ENCODE peak calls at places on chromosomes 1 and 21, in seven cellular contexts. O is NCI-H1105; N is H4; G is H7; H is PC-9; X is central memory CD4-positive, alpha-beta T cell; A is stimulated activated CD4-positive, alpha-beta T cell treated with anti-CD3 and anti-CD28 coated beads, TNF-alpha, amount 100 ng/mL, for 1 hour. T is an unnamed sample.

GRCh38 chr1:29292344-29292743 is 56.0 kb downstream of the PTPRU start:
- DNase-seq in A (no peak), O (no peak), G (no peak), X (no peak), N (no peak), H (no peak), T (no peak)

GRCh38 chr1:31532114-31532644 is 44.1 kb upstream of the TINAGL1 start:
- DNase-seq in H (no peak), X (no peak), O (no peak), N (no peak), G (no peak), A (no peak), T (no peak)

GRCh38 chr1:175902281-175902680 is 158.9 kb upstream of the TNR start:
- DNase-seq in N (no peak), H (no peak), G (no peak), X (no peak), A (no peak), O (no peak), T (no peak)

GRCh38 chr1:152182942-152183341 is 23.9 kb upstream of the RPTN start:
- DNase-seq in G (no peak), O (no peak), A (no peak), H (peak; percentile 45), N (peak; percentile 69), X (no peak), T (no peak)

GRCh38 chr1:228211091-228211870 is 3.4 kb downstream of the OBSCN start:
- DNase-seq in X (no peak), H (no peak), A (no peak), O (no peak), G (peak; percentile 48), N (no peak), T (no peak)

GRCh38 chr21:28337319-28337718 is 655.4 kb downstream of the LTN1 start:
- DNase-seq in H (no peak), N (peak; percentile 59), G (no peak), A (no peak), O (no peak), X (no peak), T (peak; percentile 26)

GRCh38 chr1:29365906-29366670 is 129.8 kb downstream of the PTPRU start:
- DNase-seq in O (no peak), G (no peak), H (no peak), A (no peak), N (no peak), X (no peak), T (no peak)

GRCh38 chr21:45051580-45052434 is 22.6 kb upstream of the ADARB1 start:
- DNase-seq in H (no peak), N (no peak), G (peak; percentile 60), A (no peak), O (no peak), X (no peak), T (no peak)

GRCh38 chr1:241219449-241219848 is 137.6 kb downstream of the RGS7 start:
- DNase-seq in O (no peak), N (no peak), G (no peak), A (no peak), H (no peak), X (no peak), T (no peak)

GRCh38 chr1:174605198-174605597 is 157.4 kb downstream of the GPR52 start:
- DNase-seq in G (no peak), X (no peak), A (no peak), H (no peak), N (no peak), O (no peak), T (no peak)

GRCh38 chr1:87200875-87201638 is 127.6 kb upstream of the LMO4 start:
- DNase-seq in G (peak; percentile 17), X (no peak), O (peak; percentile 85), H (peak; percentile 96), N (no peak), A (no peak), T (no peak)

GRCh38 chr1:160710531-160711252 is 930 bp downstream of the CD48 start:
- DNase-seq in G (no peak), O (no peak), A (no peak), X (no peak), N (no peak), H (no peak), T (no peak)

GRCh38 chr1:240310226-240310925 is 218.7 kb downstream of the FMN2 start:
- DNase-seq in H (no peak), G (no peak), O (no peak), N (peak; percentile 88), A (no peak), X (no peak), T (no peak)

GRCh38 chr1:183318433-183318832 is 99.7 kb downstream of the NMNAT2 start:
- DNase-seq in A (no peak), O (no peak), H (peak; percentile 70), N (peak; percentile 75), G (peak; percentile 68), X (no peak), T (peak; percentile 55)